ENCODE peak calls at places on chromosomes 1 and 21, in eight cellular contexts. K, S, I, D, W, H, A and V are unnamed samples.

GRCh38 chr1:100183370-100183769 is 5.3 kb upstream of the LRRC39 start:
- DNase-seq in K (no peak), S (no peak), I (no peak), D (no peak), W (no peak), H (no peak), A (no peak), V (no peak)

GRCh38 chr1:176795929-176796328 is 333.0 kb downstream of the PAPPA2 start:
- DNase-seq in K (no peak), S (no peak), I (no peak), D (peak), W (no peak), H (no peak), A (peak), V (peak)

GRCh38 chr1:81936838-81937237 is 136.1 kb downstream of the ADGRL2 start:
- DNase-seq in K (no peak), S (no peak), I (no peak), D (no peak), W (no peak), H (no peak), A (no peak), V (peak)

GRCh38 chr1:210707300-210707699 is 378.6 kb downstream of the HHAT start:
- DNase-seq in K (no peak), S (no peak), I (no peak), D (no peak), W (no peak), H (no peak), A (no peak), V (no peak)

GRCh38 chr1:25989440-25989839 is 8.4 kb downstream of the PAFAH2 start:
- DNase-seq in K (no peak), S (no peak), I (no peak), D (no peak), W (no peak), H (no peak), A (no peak), V (no peak)

GRCh38 chr1:33088119-33088906 is 7.4 kb downstream of the AZIN2 start:
- DNase-seq in K (no peak), S (no peak), I (peak), D (no peak), W (peak), H (no peak), A (no peak), V (no peak)

GRCh38 chr1:6546326-6546725 is 8.0 kb downstream of the NOL9 start:
- DNase-seq in K (no peak), S (no peak), I (no peak), D (no peak), W (no peak), H (no peak), A (no peak), V (no peak)

GRCh38 chr21:45788635-45789506 is 145.3 kb downstream of the PCBP3 start:
- DNase-seq in K (no peak), S (no peak), I (peak), D (no peak), W (peak), H (peak), A (peak), V (peak)

GRCh38 chr1:209607102-209607794 is 23.7 kb downstream of the CAMK1G start:
- DNase-seq in K (no peak), S (no peak), I (peak), D (peak), W (peak), H (peak), A (peak), V (peak)

GRCh38 chr1:25695066-25695990 is 78.7 kb downstream of the MAN1C1 start:
- DNase-seq in K (peak), S (peak), I (peak), D (no peak), W (peak), H (peak), A (peak), V (peak)

GRCh38 chr1:66282343-66282852 is 251.6 kb upstream of the SGIP1 start:
- DNase-seq in K (no peak), S (no peak), I (peak), D (peak), W (peak), H (peak), A (peak), V (peak)

GRCh38 chr21:38790038-38790437 is 15.7 kb upstream of the ETS2 start:
- DNase-seq in K (no peak), S (peak), I (no peak), D (no peak), W (no peak), H (no peak), A (no peak), V (no peak)

GRCh38 chr21:45300786-45301520 is 13.3 kb upstream of the POFUT2 start:
- DNase-seq in K (no peak), S (no peak), I (no peak), D (no peak), W (no peak), H (no peak), A (no peak), V (no peak)

GRCh38 chr1:3126756-3127718 is 58.0 kb downstream of the PRDM16 start:
- DNase-seq in K (no peak), S (no peak), I (no peak), D (no peak), W (no peak), H (peak), A (no peak), V (no peak)

GRCh38 chr1:85992756-85993155 is 163.8 kb downstream of the COL24A1 start:
- DNase-seq in K (no peak), S (no peak), I (peak), D (peak), W (peak), H (peak), A (no peak), V (peak)

GRCh38 chr1:184223216-184223615 is 163.6 kb upstream of the C1orf21 start:
- DNase-seq in K (no peak), S (no peak), I (peak), D (peak), W (no peak), H (no peak), A (no peak), V (no peak)

GRCh38 chr1:77313491-77313890 is 31.7 kb downstream of the AK5 start:
- DNase-seq in K (no peak), S (no peak), I (peak), D (peak), W (peak), H (peak), A (no peak), V (peak)

GRCh38 chr1:19124273-19124672 is 85.8 kb downstream of the UBR4 start:
- DNase-seq in K (no peak), S (no peak), I (no peak), D (no peak), W (no peak), H (no peak), A (no peak), V (no peak)

DNA sequence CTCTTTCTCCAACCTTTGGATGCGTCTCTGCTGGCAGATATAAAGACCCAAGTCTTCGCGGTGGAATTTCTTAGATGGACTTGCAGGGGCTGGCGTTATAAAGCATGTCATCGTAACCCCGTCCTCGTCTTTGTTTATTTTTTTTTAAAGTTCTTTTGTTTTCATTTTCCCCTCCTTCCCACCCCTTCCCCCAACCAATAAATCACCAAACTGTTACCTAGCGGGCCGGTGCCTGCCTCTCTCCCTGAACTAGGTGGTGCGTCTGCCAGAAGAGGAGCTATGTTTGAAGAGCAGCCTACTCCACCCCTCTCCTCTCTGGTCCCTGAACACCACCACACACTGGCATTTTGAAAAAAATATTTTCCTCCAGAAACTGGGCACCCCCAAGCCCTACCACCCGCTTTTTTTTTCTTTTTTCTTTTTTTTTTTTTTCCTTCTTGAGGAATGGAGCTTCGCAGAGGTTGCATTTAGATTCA is at the start of gene CACNA1E:
- DNase-seq in K (no peak), S (no peak), I (no peak), D (no peak), W (no peak), H (no peak), A (no peak), V (no peak)
- H3K4me3 ChIP-seq in K (no peak), S (peak), I (no peak), D (no peak), W (no peak), H (no peak), A (peak), V (no peak)

DNA sequence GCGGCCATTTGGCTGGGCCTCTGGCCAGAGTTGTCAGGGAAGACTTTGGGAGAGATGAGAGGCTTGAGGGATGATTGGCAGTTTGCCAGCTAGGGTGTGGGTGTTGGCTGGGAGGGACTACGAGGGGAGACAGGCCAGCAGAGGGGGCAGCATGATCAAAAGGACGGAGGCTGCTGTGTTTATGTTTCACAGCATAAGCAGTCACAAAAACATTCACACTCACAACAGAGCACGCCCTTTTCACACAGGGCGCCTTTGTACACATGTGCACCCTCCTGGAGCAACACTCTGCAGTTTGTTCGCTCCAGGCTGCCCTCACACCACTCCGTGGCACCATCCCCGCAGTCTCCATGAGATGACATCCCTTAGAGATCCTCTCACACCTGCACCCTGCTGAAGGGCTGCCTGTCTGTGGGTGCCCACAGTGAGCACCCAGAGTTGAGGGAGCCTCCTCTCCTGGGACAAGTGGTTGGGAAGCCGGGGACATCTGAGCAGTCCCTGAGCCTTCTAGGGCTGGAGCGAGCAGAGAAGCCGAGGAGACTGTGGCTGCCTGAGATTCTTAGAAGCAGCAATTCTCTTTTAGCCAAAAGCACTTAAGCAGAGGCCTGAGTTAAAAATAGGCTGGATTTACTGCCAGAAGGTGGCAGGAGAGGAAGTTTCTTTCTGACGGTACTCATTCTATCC is 15.4 kb downstream of the EFNA3 start:
- DNase-seq in K (peak), S (peak), I (peak), D (peak), W (peak), H (peak), A (peak), V (peak)
- TF ChIP-seq CTCF in K (peak), S (no peak), I (peak), D (peak), W (peak), H (peak), A (peak), V (peak)

GRCh38 chr1:228919919-228920318 is 184.6 kb downstream of the RHOU start:
- DNase-seq in K (no peak), S (no peak), I (no peak), D (no peak), W (no peak), H (no peak), A (no peak), V (no peak)
- H3K4me3 ChIP-seq in K (no peak), S (no peak), I (no peak), D (no peak), W (no peak), H (no peak), A (no peak), V (no peak)

GRCh38 chr1:94653454-94653853 is 111.9 kb upstream of the F3 start:
- DNase-seq in K (no peak), S (no peak), I (no peak), D (no peak), W (no peak), H (no peak), A (no peak), V (no peak)
- TF ChIP-seq CTCF in K (no peak), S (no peak), I (no peak), D (no peak), W (no peak), H (no peak), A (no peak), V (no peak)